ENCODE peak calls at places on chromosomes 13 and 19, in seven cellular contexts. F is mammary epithelial cell, A is adrenal gland, C is spleen, T is tibial artery, H is heart right ventricle, J is aorta. E is an unnamed sample.

GRCh38 chr13:20181180-20181579 is 11.6 kb downstream of the GJB2 start:
- DNase-seq in H (no peak), C (no peak), A (no peak), J (no peak), F (no peak), T (no peak), E (no peak)

GRCh38 chr19:35279985-35280821 is 2.1 kb upstream of the HAMP start:
- DNase-seq in A (peak; percentile 35), F (no peak), C (no peak), H (no peak), T (no peak), J (no peak), E (no peak)

GRCh38 chr19:29665826-29666633 is 769 bp downstream of the PLEKHF1 start:
- DNase-seq in J (peak; percentile 85), C (no peak), H (peak; percentile 76), A (peak; percentile 71), T (peak; percentile 93), F (peak; percentile 68), E (no peak)

GRCh38 chr13:110347535-110348308 is 40.6 kb downstream of the COL4A2 start:
- DNase-seq in A (peak; percentile 58), C (no peak), T (peak; percentile 92), J (peak; percentile 83), F (peak; percentile 99), H (peak; percentile 48), E (no peak)

GRCh38 chr13:110711778-110712070 is 1.8 kb upstream of the ING1 start:
- DNase-seq in A (no peak), F (no peak), T (no peak), J (no peak), C (peak; percentile 41), H (no peak), E (no peak)

GRCh38 chr19:310781-311496 is 19.7 kb upstream of the PLPP2 start:
- DNase-seq in A (no peak), T (peak; percentile 50), J (no peak), C (peak; percentile 77), H (no peak), F (no peak), E (no peak)

GRCh38 chr19:748274-748598 is 2.7 kb upstream of the MISP start:
- DNase-seq in C (no peak), A (no peak), J (no peak), H (no peak), T (no peak), F (no peak), E (no peak)

GRCh38 chr19:15175609-15176008 is 25.2 kb downstream of the NOTCH3 start:
- DNase-seq in T (no peak), H (no peak), A (no peak), F (no peak), J (no peak), C (no peak), E (no peak)

GRCh38 chr13:110425444-110425780 is 118.3 kb downstream of the COL4A2 start:
- DNase-seq in J (no peak), T (no peak), F (no peak), C (no peak), A (no peak), H (no peak), E (no peak)

GRCh38 chr13:99367663-99368448 is 60.7 kb upstream of the GPR183 start:
- DNase-seq in H (no peak), F (no peak), T (no peak), A (no peak), J (no peak), C (no peak), E (no peak)

GRCh38 chr19:38736413-38737280 is 7.6 kb downstream of the CAPN12 start:
- DNase-seq in A (peak; percentile 46), H (peak; percentile 39), C (peak; percentile 89), F (peak; percentile 36), T (no peak), J (no peak), E (peak; percentile 64)

GRCh38 chr13:47190696-47191095 is 293.8 kb upstream of the HTR2A start:
- DNase-seq in C (no peak), H (no peak), T (no peak), J (no peak), A (no peak), F (no peak), E (no peak)

GRCh38 chr19:56966697-56967299 is 126.3 kb upstream of the PEG3 start:
- DNase-seq in F (no peak), A (no peak), H (no peak), J (no peak), T (no peak), C (no peak), E (no peak)

GRCh38 chr19:38264486-38265212 is at the start of gene SPINT2:
- DNase-seq in H (peak; percentile 33), C (peak; percentile 93), J (no peak), A (no peak), F (no peak), T (no peak), E (no peak)

GRCh38 chr13:99866781-99867180 is 104.8 kb downstream of the ZIC5 start:
- DNase-seq in C (no peak), F (no peak), J (no peak), A (no peak), T (no peak), H (no peak), E (no peak)

GRCh38 chr19:953501-954271 is 27.9 kb downstream of the ARID3A start:
- DNase-seq in A (no peak), J (no peak), H (no peak), C (no peak), T (no peak), F (no peak), E (no peak)

GRCh38 chr19:19209372-19209771 is 2.4 kb upstream of the NCAN start:
- DNase-seq in T (no peak), J (no peak), C (no peak), F (no peak), H (no peak), A (no peak), E (no peak)

GRCh38 chr13:101627556-101627943 is 175.1 kb downstream of the ITGBL1 start:
- DNase-seq in C (no peak), H (no peak), F (no peak), T (no peak), A (no peak), J (no peak), E (no peak)
- H3K4me1 ChIP-seq in C (peaks cover 24% of the 10 kb centered on the region), H (no peaks in the 10 kb centered on the region), F (no peaks in the 10 kb centered on the region), T (peaks cover 3% of the 10 kb centered on the region), A (peaks cover 6% of the 10 kb centered on the region), J (peaks cover 2% of the 10 kb centered on the region), E (peaks cover 18% of the 10 kb centered on the region)

GRCh38 chr13:30925429-30925828 is 7.0 kb upstream of the TEX26 start:
- DNase-seq in H (no peak), C (no peak), T (no peak), F (no peak), A (no peak), J (no peak), E (no peak)
- H3K27me3 ChIP-seq in H (no peaks in the 10 kb centered on the region), C (peaks cover 6% of the 10 kb centered on the region), T (no peaks in the 10 kb centered on the region), F (no peaks in the 10 kb centered on the region), A (no peaks in the 10 kb centered on the region), J (no peaks in the 10 kb centered on the region), E (peaks cover 3% of the 10 kb centered on the region)

GRCh38 chr13:52995946-52996345 is 32.7 kb upstream of the OLFM4 start:
- DNase-seq in C (no peak), F (no peak), T (no peak), A (no peak), J (no peak), H (no peak), E (no peak)

GRCh38 chr13:52994865-52995264 is 33.7 kb upstream of the OLFM4 start:
- DNase-seq in H (no peak), T (no peak), A (no peak), F (no peak), J (no peak), C (no peak), E (no peak)

GRCh38 chr13:52994051-52994450 is 34.6 kb upstream of the OLFM4 start:
- DNase-seq in H (no peak), A (no peak), J (no peak), T (no peak), C (no peak), F (no peak), E (no peak)

DNA sequence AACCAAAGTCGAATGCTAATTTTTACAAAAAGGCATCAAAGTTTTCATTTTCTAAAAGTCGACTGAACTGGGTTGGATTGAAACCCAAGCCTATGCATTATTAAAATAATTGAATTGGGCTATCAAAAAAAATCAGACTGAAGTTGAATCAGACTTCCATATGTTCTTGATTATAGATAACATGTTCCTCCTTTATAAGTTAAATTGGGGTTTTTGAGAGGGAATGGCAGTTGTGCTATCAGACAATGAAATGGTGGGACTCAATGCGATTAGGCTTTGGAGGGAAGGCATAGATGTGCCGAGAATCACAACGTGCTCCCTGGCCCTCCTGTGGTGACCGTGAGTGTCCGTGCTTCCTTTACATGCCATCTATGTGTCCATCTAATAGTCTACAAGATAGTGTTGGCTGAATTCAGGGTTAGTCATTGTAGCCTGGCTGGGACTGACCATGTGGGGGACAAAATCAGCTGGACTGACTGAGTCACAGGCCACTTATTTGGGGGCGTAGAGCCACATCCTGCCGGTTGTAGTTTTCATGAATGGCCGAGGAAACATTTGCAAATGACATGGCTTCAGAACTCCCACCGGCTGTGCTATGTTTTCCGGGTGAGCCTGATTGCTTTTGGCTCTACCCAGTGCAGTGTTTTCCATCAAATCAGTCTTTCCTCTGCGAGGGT is 37.1 kb upstream of the OLFM4 start:
- DNase-seq in J (no peak), C (no peak), F (no peak), T (no peak), A (no peak), H (no peak), E (no peak)
- H3K4me3 ChIP-seq in J (no peak overlapping the region), C (no peak overlapping the region), F (no peak overlapping the region), T (no peak overlapping the region), A (no peak overlapping the region), H (no peak overlapping the region), E (no peak overlapping the region)

GRCh38 chr13:67775359-67775758 is 545.2 kb upstream of the PCDH9 start:
- DNase-seq in C (no peak), T (no peak), J (no peak), F (no peak), H (no peak), A (no peak), E (no peak)
- H3K4me1 ChIP-seq in C (no peaks in the 10 kb centered on the region), T (no peaks in the 10 kb centered on the region), J (no peaks in the 10 kb centered on the region), F (no peaks in the 10 kb centered on the region), H (no peaks in the 10 kb centered on the region), A (no peaks in the 10 kb centered on the region), E (no peaks in the 10 kb centered on the region)

GRCh38 chr13:96994849-96995243 is 570 bp upstream of the OXGR1 start:
- DNase-seq in J (no peak), C (no peak), A (no peak), F (no peak), H (no peak), T (no peak), E (no peak)
- H3K27me3 ChIP-seq in J (no peaks in the 10 kb centered on the region), C (peaks cover 22% of the 10 kb centered on the region), A (peaks cover 24% of the 10 kb centered on the region), F (peaks cover 19% of the 10 kb centered on the region), H (peaks cover 69% of the 10 kb centered on the region), T (no peaks in the 10 kb centered on the region), E (peaks cover 8% of the 10 kb centered on the region)

DNA sequence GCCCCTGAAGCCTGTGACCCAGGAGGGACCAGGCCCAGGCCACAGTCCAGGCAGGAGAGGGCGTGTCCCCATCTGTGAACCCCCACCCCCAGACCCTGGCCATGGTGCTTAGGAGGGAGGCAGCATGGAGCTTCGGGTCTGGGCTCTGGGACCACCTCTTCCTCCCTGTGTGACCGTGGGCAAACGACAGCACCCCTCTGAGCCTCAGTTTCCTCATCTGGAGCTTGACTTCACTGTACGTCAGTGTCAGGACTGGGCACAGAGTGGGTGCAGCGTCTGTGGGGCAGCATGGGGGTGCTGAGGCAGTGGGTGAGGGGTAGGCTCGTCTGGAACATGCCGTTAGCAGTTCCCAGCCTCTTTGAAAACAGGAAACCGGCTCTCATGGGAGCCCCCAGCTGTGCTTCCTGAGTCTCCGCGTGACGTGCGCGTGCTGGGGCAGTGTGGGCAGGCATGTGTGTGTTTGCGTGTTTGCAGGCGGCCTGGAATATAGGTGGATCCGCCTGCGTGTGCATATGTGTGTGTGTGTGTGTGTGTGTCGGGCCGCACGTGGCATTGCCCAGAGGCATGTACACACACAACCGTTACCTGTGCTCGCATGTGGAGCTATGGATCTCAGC is 15.7 kb downstream of the ARRDC2 start:
- DNase-seq in H (peak; percentile 87), J (peak; percentile 95), T (peak; percentile 94), F (no peak), C (peak; percentile 95), A (peak; percentile 84), E (peak; percentile 74)
- H3K4me3 ChIP-seq in H (no peak overlapping the region), J (no peak overlapping the region), T (no peak overlapping the region), F (no peak overlapping the region), C (no peak overlapping the region), A (no peak overlapping the region), E (no peak overlapping the region)